ENCODE peak calls at places on chromosomes 2 and 18, in nine cellular contexts. One of them, this sample, is unnamed. For H3K27me3, the result is how much of the 10 kb centered on the place peaks cover.

GRCh38 chr2:181627545-181627944 is 29.4 kb downstream of the CERKL start:
- DNase-seq in K562: no peak
- DNase-seq in tibial artery: no peak
- DNase-seq in AG04450: no peak
- DNase-seq in keratinocyte: no peak
- DNase-seq in adrenal gland: no peak
- DNase-seq in left lung: no peak
- DNase-seq in BJ: peak
- DNase-seq in endothelial cell of umbilical vein: no peak
- DNase-seq in this sample: no peak

GRCh38 chr2:131058905-131059304 is 34.4 kb downstream of the FAM168B start:
- DNase-seq in tibial artery: no peak
- DNase-seq in BJ: no peak
- DNase-seq in keratinocyte: no peak
- DNase-seq in endothelial cell of umbilical vein: no peak
- DNase-seq in left lung: no peak
- DNase-seq in K562: no peak
- DNase-seq in adrenal gland: no peak
- DNase-seq in AG04450: no peak
- DNase-seq in this sample: no peak

GRCh38 chr18:76953186-76953982 is 131.0 kb downstream of the ZNF236 start:
- DNase-seq in adrenal gland: peak
- DNase-seq in AG04450: no peak
- DNase-seq in BJ: no peak
- DNase-seq in left lung: peak
- DNase-seq in keratinocyte: no peak
- DNase-seq in endothelial cell of umbilical vein: peak
- DNase-seq in K562: no peak
- DNase-seq in tibial artery: peak
- DNase-seq in this sample: no peak

GRCh38 chr18:10141559-10141958 is 227.7 kb downstream of the VAPA start:
- DNase-seq in keratinocyte: no peak
- DNase-seq in adrenal gland: no peak
- DNase-seq in endothelial cell of umbilical vein: no peak
- DNase-seq in BJ: no peak
- DNase-seq in tibial artery: no peak
- DNase-seq in AG04450: no peak
- DNase-seq in K562: no peak
- DNase-seq in left lung: no peak
- DNase-seq in this sample: no peak

GRCh38 chr18:1015777-1016176 is 111.1 kb downstream of the ADCYAP1 start:
- DNase-seq in endothelial cell of umbilical vein: no peak
- DNase-seq in AG04450: no peak
- DNase-seq in keratinocyte: no peak
- DNase-seq in K562: no peak
- DNase-seq in BJ: no peak
- DNase-seq in adrenal gland: no peak
- DNase-seq in left lung: no peak
- DNase-seq in tibial artery: no peak
- DNase-seq in this sample: no peak

GRCh38 chr2:235642446-235643107 is 148.7 kb downstream of the AGAP1 start:
- DNase-seq in adrenal gland: no peak
- DNase-seq in keratinocyte: no peak
- DNase-seq in left lung: no peak
- DNase-seq in BJ: no peak
- DNase-seq in K562: peak
- DNase-seq in endothelial cell of umbilical vein: no peak
- DNase-seq in tibial artery: no peak
- DNase-seq in AG04450: no peak
- DNase-seq in this sample: peak

GRCh38 chr18:24198461-24198860 is 59.6 kb downstream of the CABYR start:
- DNase-seq in keratinocyte: no peak
- DNase-seq in adrenal gland: no peak
- DNase-seq in K562: no peak
- DNase-seq in BJ: no peak
- DNase-seq in tibial artery: no peak
- DNase-seq in left lung: no peak
- DNase-seq in endothelial cell of umbilical vein: no peak
- DNase-seq in AG04450: no peak
- DNase-seq in this sample: peak

GRCh38 chr2:173623411-173624076 is 268.9 kb downstream of the CDCA7 start:
- DNase-seq in K562: no peak
- DNase-seq in adrenal gland: no peak
- DNase-seq in keratinocyte: no peak
- DNase-seq in left lung: no peak
- DNase-seq in tibial artery: no peak
- DNase-seq in BJ: no peak
- DNase-seq in endothelial cell of umbilical vein: no peak
- DNase-seq in AG04450: no peak
- DNase-seq in this sample: peak

GRCh38 chr18:45522371-45522770 is 92.9 kb upstream of the SLC14A2 start:
- DNase-seq in tibial artery: peak
- DNase-seq in keratinocyte: no peak
- DNase-seq in left lung: no peak
- DNase-seq in endothelial cell of umbilical vein: no peak
- DNase-seq in K562: no peak
- DNase-seq in AG04450: no peak
- DNase-seq in adrenal gland: no peak
- DNase-seq in BJ: peak
- DNase-seq in this sample: no peak

GRCh38 chr2:207831569-207832248 is 62.0 kb upstream of the FZD5 start:
- DNase-seq in endothelial cell of umbilical vein: no peak
- DNase-seq in tibial artery: no peak
- DNase-seq in keratinocyte: no peak
- DNase-seq in BJ: no peak
- DNase-seq in left lung: no peak
- DNase-seq in adrenal gland: no peak
- DNase-seq in K562: no peak
- DNase-seq in AG04450: no peak
- DNase-seq in this sample: no peak

GRCh38 chr2:54275541-54275940 is 19.5 kb upstream of the TSPYL6 start:
- DNase-seq in keratinocyte: no peak
- DNase-seq in tibial artery: no peak
- DNase-seq in endothelial cell of umbilical vein: no peak
- DNase-seq in AG04450: no peak
- DNase-seq in K562: no peak
- DNase-seq in adrenal gland: no peak
- DNase-seq in left lung: no peak
- DNase-seq in BJ: no peak
- DNase-seq in this sample: no peak

DNA sequence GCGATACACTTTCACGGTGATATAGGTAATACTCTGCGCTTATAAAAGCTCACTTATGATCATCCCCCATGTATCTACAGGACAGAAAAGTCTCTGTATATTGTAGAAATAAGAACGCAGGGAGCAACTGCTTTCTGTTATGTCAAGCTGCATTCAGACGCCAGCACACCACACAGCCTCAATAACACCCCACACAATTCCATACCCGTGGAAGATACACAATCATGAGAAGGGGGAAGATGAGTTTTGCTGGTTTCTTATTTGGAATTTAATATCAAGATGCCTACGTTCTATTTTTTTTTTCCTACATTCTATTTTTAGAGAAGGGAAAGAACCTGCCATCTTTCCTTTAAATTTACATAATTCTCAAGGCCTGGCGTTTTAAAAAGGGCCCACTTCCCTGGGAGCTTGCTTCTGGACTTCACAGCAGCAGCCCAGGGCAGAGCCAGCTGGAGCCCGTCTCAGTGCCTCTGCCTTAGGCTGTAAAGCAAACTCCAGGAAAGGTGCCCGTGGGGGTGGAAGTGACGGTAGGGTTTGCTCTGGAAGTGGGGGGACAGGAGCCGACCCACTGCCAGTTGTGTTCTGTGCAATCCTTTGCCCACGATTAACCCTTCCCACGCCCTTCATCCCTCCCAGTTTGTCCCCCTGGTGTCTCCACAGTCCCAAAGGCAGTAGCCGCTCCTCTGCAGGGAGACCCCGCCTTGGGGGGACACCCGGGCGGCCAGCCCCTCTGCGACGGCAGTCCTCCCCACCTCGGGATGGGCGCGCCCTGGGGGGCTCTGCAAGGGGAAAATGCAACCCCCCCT is 5.3 kb downstream of the PTGR3 start:
- DNase-seq in tibial artery: no peak
- DNase-seq in left lung: peak
- DNase-seq in endothelial cell of umbilical vein: no peak
- DNase-seq in K562: no peak
- DNase-seq in AG04450: no peak
- DNase-seq in keratinocyte: no peak
- DNase-seq in BJ: no peak
- DNase-seq in adrenal gland: no peak
- DNase-seq in this sample: no peak
- H3K4me3 ChIP-seq in tibial artery: peak
- H3K4me3 ChIP-seq in left lung: peak
- H3K4me3 ChIP-seq in endothelial cell of umbilical vein: no peak
- H3K4me3 ChIP-seq in K562: no peak
- H3K4me3 ChIP-seq in AG04450: peak
- H3K4me3 ChIP-seq in keratinocyte: no peak
- H3K4me3 ChIP-seq in BJ: peak
- H3K4me3 ChIP-seq in adrenal gland: no peak
- H3K4me3 ChIP-seq in this sample: no peak

DNA sequence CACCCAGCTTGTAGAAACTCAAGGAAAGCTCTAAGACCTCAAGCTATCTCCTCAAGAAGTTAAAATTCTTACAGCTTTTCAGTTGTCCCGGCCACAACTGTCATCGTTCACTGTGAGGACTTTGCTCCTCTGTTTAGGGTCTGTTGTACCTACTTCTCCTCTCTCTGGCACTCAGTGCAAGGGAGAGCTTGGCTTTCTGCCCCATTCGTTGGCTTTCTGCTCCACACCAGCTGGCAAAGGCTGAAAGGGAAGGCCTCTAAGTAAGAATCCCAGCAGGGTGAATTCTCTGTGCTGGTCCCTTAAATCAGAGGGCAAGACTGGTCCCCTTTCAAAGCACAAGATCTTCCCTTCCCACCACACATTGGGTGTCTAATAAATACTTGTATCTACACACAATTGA is 17.3 kb downstream of the ZBTB7C start:
- DNase-seq in K562: no peak
- DNase-seq in AG04450: no peak
- DNase-seq in BJ: no peak
- DNase-seq in adrenal gland: peak
- DNase-seq in keratinocyte: no peak
- DNase-seq in endothelial cell of umbilical vein: no peak
- DNase-seq in left lung: no peak
- DNase-seq in tibial artery: no peak
- DNase-seq in this sample: no peak
- H3K27me3 ChIP-seq in K562: under half
- H3K27me3 ChIP-seq in AG04450: under half
- H3K27me3 ChIP-seq in BJ: under half
- H3K27me3 ChIP-seq in adrenal gland: under half
- H3K27me3 ChIP-seq in keratinocyte: under half
- H3K27me3 ChIP-seq in endothelial cell of umbilical vein: under half
- H3K27me3 ChIP-seq in left lung: under half
- H3K27me3 ChIP-seq in tibial artery: under half
- H3K27me3 ChIP-seq in this sample: under half

GRCh38 chr2:101803945-101804696 is 106.6 kb downstream of the MAP4K4 start:
- DNase-seq in left lung: no peak
- DNase-seq in tibial artery: no peak
- DNase-seq in endothelial cell of umbilical vein: no peak
- DNase-seq in AG04450: no peak
- DNase-seq in K562: no peak
- DNase-seq in BJ: no peak
- DNase-seq in adrenal gland: no peak
- DNase-seq in keratinocyte: no peak
- DNase-seq in this sample: peak
- H3K4me3 ChIP-seq in left lung: no peak
- H3K4me3 ChIP-seq in tibial artery: no peak
- H3K4me3 ChIP-seq in endothelial cell of umbilical vein: no peak
- H3K4me3 ChIP-seq in AG04450: no peak
- H3K4me3 ChIP-seq in K562: no peak
- H3K4me3 ChIP-seq in BJ: no peak
- H3K4me3 ChIP-seq in adrenal gland: no peak
- H3K4me3 ChIP-seq in keratinocyte: no peak
- H3K4me3 ChIP-seq in this sample: no peak

GRCh38 chr2:71281950-71282349 is 49.6 kb upstream of the ZNF638 start:
- DNase-seq in left lung: no peak
- DNase-seq in adrenal gland: no peak
- DNase-seq in keratinocyte: no peak
- DNase-seq in tibial artery: no peak
- DNase-seq in AG04450: no peak
- DNase-seq in K562: no peak
- DNase-seq in endothelial cell of umbilical vein: no peak
- DNase-seq in BJ: no peak
- DNase-seq in this sample: no peak

GRCh38 chr2:71276311-71277158 is 49.6 kb upstream of the PAIP2B start:
- DNase-seq in BJ: peak
- DNase-seq in left lung: peak
- DNase-seq in endothelial cell of umbilical vein: peak
- DNase-seq in adrenal gland: peak
- DNase-seq in keratinocyte: no peak
- DNase-seq in tibial artery: peak
- DNase-seq in AG04450: peak
- DNase-seq in K562: peak
- DNase-seq in this sample: peak

GRCh38 chr2:71277536-71278103 is 50.7 kb upstream of the PAIP2B start:
- DNase-seq in endothelial cell of umbilical vein: peak
- DNase-seq in adrenal gland: peak
- DNase-seq in AG04450: no peak
- DNase-seq in left lung: no peak
- DNase-seq in keratinocyte: no peak
- DNase-seq in tibial artery: peak
- DNase-seq in K562: peak
- DNase-seq in BJ: no peak
- DNase-seq in this sample: peak

GRCh38 chr2:71275939-71276310 is 49.0 kb upstream of the PAIP2B start:
- DNase-seq in keratinocyte: no peak
- DNase-seq in left lung: no peak
- DNase-seq in BJ: no peak
- DNase-seq in AG04450: no peak
- DNase-seq in endothelial cell of umbilical vein: no peak
- DNase-seq in adrenal gland: no peak
- DNase-seq in tibial artery: no peak
- DNase-seq in K562: no peak
- DNase-seq in this sample: no peak

DNA sequence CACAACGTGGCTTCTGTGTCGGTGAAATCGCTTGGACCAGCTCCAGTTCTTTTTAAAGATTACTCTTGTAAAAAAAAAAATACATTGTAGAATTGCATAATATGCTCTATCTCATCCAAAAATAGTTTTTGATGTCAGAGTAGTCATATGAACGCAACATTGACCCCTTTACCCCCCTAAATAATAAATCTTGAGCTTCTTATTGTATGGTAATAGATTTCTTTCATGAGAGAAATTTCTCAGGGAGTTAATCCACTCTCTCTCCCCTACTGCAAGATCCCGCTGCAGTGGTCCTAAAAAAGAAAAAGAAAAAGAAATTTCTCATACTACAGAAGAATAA is 50.2 kb upstream of the PAIP2B start:
- DNase-seq in keratinocyte: no peak
- DNase-seq in endothelial cell of umbilical vein: no peak
- DNase-seq in tibial artery: no peak
- DNase-seq in K562: no peak
- DNase-seq in AG04450: no peak
- DNase-seq in adrenal gland: no peak
- DNase-seq in BJ: no peak
- DNase-seq in left lung: no peak
- DNase-seq in this sample: no peak
- H3K27me3 ChIP-seq in keratinocyte: under half
- H3K27me3 ChIP-seq in endothelial cell of umbilical vein: under half
- H3K27me3 ChIP-seq in tibial artery: under half
- H3K27me3 ChIP-seq in K562: under half
- H3K27me3 ChIP-seq in AG04450: under half
- H3K27me3 ChIP-seq in adrenal gland: under half
- H3K27me3 ChIP-seq in BJ: under half
- H3K27me3 ChIP-seq in left lung: under half
- H3K27me3 ChIP-seq in this sample: under half

This sample was measured in SJCRH30.